ENCODE peak calls at places on chromosomes 11 and 22, in seven cellular contexts. E is fibroblast of mammary gland; N is OCI-LY7; P is brain microvascular endothelial cell; O is effector memory CD4-positive, alpha-beta T cell; U is colonic mucosa; S is Caco-2. C is an unnamed sample.

GRCh38 chr11:128471138-128471661 is 116.2 kb downstream of the ETS1 start:
- DNase-seq in E (no peak), N (peak; percentile 96), P (no peak), O (no peak), U (no peak), S (no peak), C (no peak)

GRCh38 chr11:117519170-117519569 is 191.5 kb downstream of the CEP164 start:
- DNase-seq in E (no peak), N (no peak), P (no peak), O (no peak), U (no peak), S (peak; percentile 63), C (no peak)

GRCh38 chr11:9330387-9331384 is 16.3 kb upstream of the TMEM41B start:
- DNase-seq in E (peak; percentile 88), N (no peak), P (no peak), O (no peak), U (no peak), S (no peak), C (peak; percentile 41)

GRCh38 chr11:72750086-72750485 is 2.1 kb downstream of the ARAP1 start:
- DNase-seq in E (no peak), N (no peak), P (no peak), O (no peak), U (no peak), S (no peak), C (no peak)

GRCh38 chr11:73316422-73316821 is 8.3 kb downstream of the ARHGEF17 start:
- DNase-seq in E (no peak), N (no peak), P (no peak), O (no peak), U (no peak), S (no peak), C (no peak)

GRCh38 chr11:131888230-131888826 is 517.9 kb downstream of the NTM start:
- DNase-seq in E (peak; percentile 85), N (no peak), P (peak; percentile 94), O (no peak), U (no peak), S (no peak), C (peak; percentile 89)

GRCh38 chr11:74412733-74413359 is 14.6 kb upstream of the PGM2L1 start:
- DNase-seq in E (no peak), N (no peak), P (no peak), O (no peak), U (no peak), S (no peak), C (no peak)

GRCh38 chr11:128406365-128406706 is 181.0 kb downstream of the ETS1 start:
- DNase-seq in E (no peak), N (no peak), P (no peak), O (no peak), U (no peak), S (no peak), C (no peak)

GRCh38 chr11:128421577-128421976 is 165.8 kb downstream of the ETS1 start:
- DNase-seq in E (peak; percentile 73), N (no peak), P (peak; percentile 81), O (no peak), U (no peak), S (no peak), C (peak; percentile 47)

GRCh38 chr11:25159341-25159740 is 662.5 kb downstream of the LUZP2 start:
- DNase-seq in E (no peak), N (no peak), P (peak; percentile 6), O (no peak), U (no peak), S (no peak), C (no peak)

GRCh38 chr11:95925011-95925410 is 1.1 kb upstream of the MTMR2 start:
- DNase-seq in E (peak; percentile 22), N (no peak), P (no peak), O (no peak), U (no peak), S (peak; percentile 42), C (peak; percentile 81)

GRCh38 chr22:17997456-17997855 is 26.9 kb downstream of the MICAL3 start:
- DNase-seq in E (peak; percentile 22), N (no peak), P (peak; percentile 28), O (no peak), U (no peak), S (no peak), C (peak; percentile 53)

GRCh38 chr11:66409226-66409625 is 11.6 kb upstream of the NPAS4 start:
- DNase-seq in E (no peak), N (no peak), P (no peak), O (no peak), U (no peak), S (no peak), C (no peak)

GRCh38 chr11:66408488-66409214 is 12.2 kb upstream of the NPAS4 start:
- DNase-seq in E (peak; percentile 88), N (peak; percentile 85), P (peak; percentile 80), O (peak; percentile 79), U (peak; percentile 90), S (peak; percentile 93), C (peak; percentile 83)

GRCh38 chr11:66411323-66411722 is 9.5 kb upstream of the NPAS4 start:
- DNase-seq in E (no peak), N (no peak), P (no peak), O (no peak), U (no peak), S (no peak), C (no peak)

GRCh38 chr11:66412110-66412509 is 8.7 kb upstream of the NPAS4 start:
- DNase-seq in E (no peak), N (no peak), P (no peak), O (no peak), U (no peak), S (no peak), C (no peak)

DNA sequence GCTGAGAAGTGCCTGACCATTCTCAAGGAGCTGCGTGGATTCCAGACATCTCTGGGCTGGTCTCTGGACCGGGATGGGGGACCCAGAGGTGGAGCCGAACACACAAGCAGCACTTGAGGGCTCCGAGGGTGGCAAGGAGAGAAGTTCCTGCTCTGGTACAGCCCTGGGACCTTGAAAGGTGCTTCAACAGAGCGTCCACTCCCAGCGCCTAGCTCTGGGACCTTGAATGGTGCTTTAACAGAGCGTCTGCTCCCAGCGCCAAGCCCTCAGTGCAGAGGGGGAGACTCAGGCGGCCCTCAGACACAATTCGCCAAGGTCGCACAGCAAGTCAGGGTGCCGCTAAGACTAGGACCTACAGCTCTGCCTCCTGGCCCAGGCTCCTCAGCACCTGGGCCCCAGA is 10.6 kb upstream of the NPAS4 start:
- DNase-seq in E (no peak), N (no peak), P (no peak), O (no peak), U (no peak), S (no peak), C (no peak)
- H3K4me3 ChIP-seq in E (no peak overlapping the region), N (no peak overlapping the region), P (no peak overlapping the region), O (no peak overlapping the region), U (no peak overlapping the region), S (no peak overlapping the region), C (no peak overlapping the region)

GRCh38 chr11:12827369-12827768 is 153.1 kb downstream of the TEAD1 start:
- DNase-seq in E (no peak), N (no peak), P (no peak), O (no peak), U (no peak), S (no peak), C (no peak)
- H3K4me3 ChIP-seq in E (peak overlapping the region; percentile 52), N (no peak overlapping the region), P (no peak overlapping the region), O (no peak overlapping the region), U (peak overlapping the region; percentile 23), S (peak overlapping the region; percentile 39), C (no peak overlapping the region)

GRCh38 chr11:81874627-81875026 is 859.0 kb downstream of the FAM181B start:
- DNase-seq in E (no peak), N (peak; percentile 46), P (no peak), O (no peak), U (no peak), S (no peak), C (no peak)
- H3K4me3 ChIP-seq in E (no peak overlapping the region), N (no peak overlapping the region), P (no peak overlapping the region), O (no peak overlapping the region), U (no peak overlapping the region), S (no peak overlapping the region), C (no peak overlapping the region)

GRCh38 chr22:41697126-41697775 is 2.1 kb upstream of the MEI1 start:
- DNase-seq in E (peak; percentile 81), N (peak; percentile 90), P (peak; percentile 87), O (peak; percentile 69), U (peak; percentile 97), S (peak; percentile 93), C (peak; percentile 85)

GRCh38 chr22:41699264-41700104 is at the start of gene MEI1:
- DNase-seq in E (peak; percentile 74), N (no peak), P (peak; percentile 38), O (peak; percentile 79), U (peak; percentile 87), S (no peak), C (peak; percentile 63)

GRCh38 chr22:41700105-41700358 is 729 bp downstream of the MEI1 start:
- DNase-seq in E (no peak), N (no peak), P (no peak), O (no peak), U (no peak), S (no peak), C (no peak)

DNA sequence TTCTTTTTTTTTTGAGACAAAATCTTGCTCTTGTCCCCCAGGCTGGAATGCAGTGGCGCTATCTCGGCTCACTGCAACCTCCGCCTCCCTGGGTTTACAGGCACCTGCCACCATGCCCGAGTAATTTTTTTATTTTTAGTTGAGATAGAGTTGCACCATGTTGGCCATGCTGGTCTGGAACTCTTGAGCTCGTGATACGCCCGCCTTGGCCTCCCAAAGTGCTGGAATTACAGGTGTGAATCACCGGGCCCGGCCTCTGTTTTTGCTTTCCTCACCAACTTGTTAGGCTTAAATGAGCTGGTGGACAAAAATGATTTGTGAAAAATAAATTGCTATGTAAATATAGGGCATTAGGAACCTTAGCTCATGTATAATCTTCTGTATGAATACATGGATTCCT is 3.5 kb downstream of the MEI1 start:
- DNase-seq in E (no peak), N (no peak), P (no peak), O (no peak), U (no peak), S (no peak), C (no peak)
- H3K4me3 ChIP-seq in E (no peak overlapping the region), N (no peak overlapping the region), P (no peak overlapping the region), O (no peak overlapping the region), U (no peak overlapping the region), S (no peak overlapping the region), C (no peak overlapping the region)

GRCh38 chr11:134036484-134037092 is 32.3 kb upstream of the JAM3 start:
- DNase-seq in E (no peak), N (no peak), P (no peak), O (no peak), U (no peak), S (no peak), C (no peak)
- H3K4me3 ChIP-seq in E (peak overlapping the region; percentile 58), N (no peak overlapping the region), P (peak overlapping the region; percentile 65), O (peak overlapping the region; percentile 67), U (peak overlapping the region; percentile 42), S (peak overlapping the region; percentile 51), C (peak overlapping the region; percentile 45)

DNA sequence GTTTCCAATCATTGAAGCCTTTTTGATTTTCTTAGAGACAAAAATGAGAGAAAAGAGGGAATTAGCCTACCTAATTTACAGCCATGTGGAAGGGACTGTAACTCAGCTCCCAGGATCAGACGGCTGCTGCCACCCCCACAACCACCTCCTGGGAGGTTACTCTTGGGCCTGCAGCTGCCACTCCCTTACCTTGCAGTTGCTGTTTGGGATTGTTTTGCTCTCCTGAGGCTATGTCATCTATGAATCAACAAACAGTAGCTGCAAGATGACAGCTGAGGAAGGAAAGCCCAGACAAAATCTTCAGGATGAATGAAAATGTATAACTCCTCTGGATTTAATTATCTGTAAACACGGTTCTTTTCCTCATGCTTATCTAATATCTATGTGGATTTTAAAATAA is 28.0 kb upstream of the ZC3H12C start:
- DNase-seq in E (no peak), N (no peak), P (no peak), O (no peak), U (no peak), S (no peak), C (peak; percentile 83)
- H3K4me3 ChIP-seq in E (no peak overlapping the region), N (no peak overlapping the region), P (no peak overlapping the region), O (no peak overlapping the region), U (no peak overlapping the region), S (no peak overlapping the region), C (no peak overlapping the region)

C was measured in epithelial cell of esophagus.